ENCODE peak calls at places on chromosomes 4 and X, in six cellular contexts. N is breast epithelium, X is endothelial cell, B is ascending aorta, L is NCI-H2171 treated with DMSO at 0.1 percent for 48 hours, F is activated T-cell treated with anti-CD3 and anti-CD28 coated beads for 24 hours. R is an unnamed sample.

GRCh38 chr4:164977243-164978164 is at the start of gene TRIM61:
- DNase-seq in F (peak), N (no peak), B (no peak), L (peak), X (peak), R (peak)

GRCh38 chr4:44354172-44354571 is 94.4 kb downstream of the KCTD8 start:
- DNase-seq in F (no peak), L (no peak), X (no peak), N (no peak), B (no peak), R (no peak)

GRCh38 chrX:72713130-72713529 is 976 bp downstream of the PHKA1 start:
- DNase-seq in N (no peak), B (no peak), L (no peak), F (no peak), X (no peak), R (no peak)

GRCh38 chr4:140163029-140163810 is 9.2 kb upstream of the MAML3 start:
- DNase-seq in B (no peak), X (no peak), F (no peak), N (no peak), L (no peak), R (no peak)

GRCh38 chrX:20857746-20858145 is 516.5 kb upstream of the CNKSR2 start:
- DNase-seq in N (no peak), L (no peak), X (no peak), B (no peak), F (no peak), R (no peak)

GRCh38 chrX:140110081-140110650 is 144.8 kb upstream of the CXorf66 start:
- DNase-seq in N (no peak), X (no peak), L (no peak), F (no peak), B (no peak), R (no peak)

GRCh38 chr4:20318899-20319291 is 67.2 kb downstream of the SLIT2 start:
- DNase-seq in X (no peak), F (no peak), N (no peak), L (no peak), B (no peak), R (no peak)

GRCh38 chr4:153296424-153296823 is 48.1 kb upstream of the MND1 start:
- DNase-seq in L (no peak), B (no peak), N (no peak), F (no peak), X (no peak), R (peak)

GRCh38 chr4:121176082-121176706 is 12.1 kb upstream of the TNIP3 start:
- DNase-seq in X (no peak), L (no peak), F (no peak), N (no peak), B (no peak), R (no peak)

GRCh38 chrX:78375894-78376293 is 48.5 kb upstream of the CYSLTR1 start:
- DNase-seq in B (no peak), L (no peak), N (no peak), F (no peak), X (no peak), R (no peak)

GRCh38 chr4:109078724-109079123 is 223.7 kb downstream of the COL25A1 start:
- DNase-seq in X (no peak), F (no peak), B (no peak), N (no peak), L (no peak), R (no peak)

R was measured in esophagus muscularis mucosa.